ENCODE peak calls at places on chromosomes 1 and 21, in seven cellular contexts. W, C, Y, I, R, K and D are unnamed samples.
A peak's percentile ranks its signal among the peaks of the same experiment; 100 is the strongest.

GRCh38 chr1:42759114-42759513 is 7.7 kb downstream of the P3H1 start:
- DNase-seq in W (no peak), C (no peak), Y (no peak), I (no peak), R (no peak), K (no peak), D (no peak)

GRCh38 chr1:209150114-209150513 is 433.4 kb upstream of the CAMK1G start:
- DNase-seq in W (no peak), C (no peak), Y (no peak), I (peak; percentile 43), R (no peak), K (no peak), D (no peak)

GRCh38 chr1:56575865-56576264 is 3.5 kb downstream of the PLPP3 start:
- DNase-seq in W (no peak), C (no peak), Y (no peak), I (peak; percentile 38), R (no peak), K (no peak), D (no peak)

GRCh38 chr1:214570442-214570841 is 19.0 kb upstream of the PTPN14 start:
- DNase-seq in W (no peak), C (no peak), Y (no peak), I (peak; percentile 83), R (no peak), K (no peak), D (no peak)

GRCh38 chr21:45283019-45283610 is 4.6 kb downstream of the POFUT2 start:
- DNase-seq in W (no peak), C (no peak), Y (no peak), I (no peak), R (no peak), K (no peak), D (peak; percentile 6)

GRCh38 chr1:15384301-15384901 is 25.3 kb upstream of the EFHD2 start:
- DNase-seq in W (no peak), C (peak; percentile 56), Y (no peak), I (no peak), R (no peak), K (no peak), D (no peak)

GRCh38 chr1:117173711-117174110 is 37.0 kb downstream of the VTCN1 start:
- DNase-seq in W (no peak), C (no peak), Y (no peak), I (no peak), R (peak; percentile 92), K (no peak), D (no peak)

GRCh38 chr1:231590453-231591198 is 36.0 kb upstream of the DISC1 start:
- DNase-seq in W (no peak), C (peak; percentile 44), Y (peak; percentile 24), I (peak; percentile 78), R (peak; percentile 63), K (peak; percentile 59), D (peak; percentile 62)

GRCh38 chr1:20604678-20605077 is 15.8 kb downstream of the CDA start:
- DNase-seq in W (no peak), C (no peak), Y (no peak), I (no peak), R (no peak), K (no peak), D (no peak)

GRCh38 chr1:29249951-29250581 is 13.7 kb downstream of the PTPRU start:
- DNase-seq in W (no peak), C (no peak), Y (no peak), I (no peak), R (no peak), K (no peak), D (no peak)

GRCh38 chr1:18556364-18556763 is 74.3 kb upstream of the PAX7 start:
- DNase-seq in W (no peak), C (no peak), Y (no peak), I (no peak), R (peak; percentile 42), K (no peak), D (no peak)

GRCh38 chr1:63975447-63975846 is 201.6 kb downstream of the ROR1 start:
- DNase-seq in W (no peak), C (no peak), Y (no peak), I (no peak), R (no peak), K (no peak), D (no peak)